ENCODE peak calls at places on chromosomes 1 and 21, in eight cellular contexts. O is sciatic nerve, M is NCI-H774, S is Right ventricle myocardium inferior, R is HCT116, Z is colonic mucosa, H is aorta, D is Karpas-422. G is an unnamed sample.

GRCh38 chr1:1207254-1207902 is 986 bp upstream of the TNFRSF18 start:
- DNase-seq in H (peak), Z (no peak), R (no peak), D (no peak), S (peak), O (no peak), M (no peak), G (no peak)

GRCh38 chr21:33655591-33656221 is 13.4 kb downstream of the ITSN1 start:
- DNase-seq in O (no peak), S (no peak), Z (peak), M (no peak), D (no peak), H (no peak), R (peak), G (no peak)

GRCh38 chr1:111506561-111506960 is 3.1 kb upstream of the ADORA3 start:
- DNase-seq in S (no peak), R (no peak), D (peak), M (no peak), H (no peak), Z (no peak), O (no peak), G (no peak)

GRCh38 chr1:198943484-198943883 is 304.6 kb downstream of the PTPRC start:
- DNase-seq in H (no peak), D (no peak), Z (no peak), M (no peak), O (no peak), R (no peak), S (no peak), G (no peak)

GRCh38 chr1:180881806-180882509 is 30.7 kb upstream of the KIAA1614 start:
- DNase-seq in Z (no peak), H (no peak), M (no peak), S (no peak), O (no peak), D (peak), R (peak), G (no peak)

GRCh38 chr1:218812360-218812759 is 361.3 kb upstream of the LYPLAL1 start:
- DNase-seq in M (no peak), D (peak), R (no peak), Z (no peak), O (no peak), S (no peak), H (no peak), G (no peak)

GRCh38 chr1:15584489-15585363 is at the start of gene AGMAT:
- DNase-seq in Z (peak), R (no peak), M (no peak), D (peak), S (no peak), H (peak), O (peak), G (peak)

GRCh38 chr1:230091473-230092231 is 24.6 kb downstream of the GALNT2 start:
- DNase-seq in Z (no peak), R (no peak), M (no peak), S (no peak), O (peak), H (no peak), D (no peak), G (no peak)

GRCh38 chr1:29266912-29267311 is 30.6 kb downstream of the PTPRU start:
- DNase-seq in D (no peak), S (no peak), O (no peak), M (no peak), H (no peak), R (no peak), Z (no peak), G (no peak)

GRCh38 chr1:117366982-117367768 is at the start of gene MAN1A2:
- DNase-seq in S (peak), H (peak), M (peak), Z (peak), R (peak), O (peak), D (peak), G (peak)

GRCh38 chr1:19974822-19975416 is 4.5 kb downstream of the PLA2G2A start:
- DNase-seq in H (no peak), R (peak), M (no peak), D (peak), S (no peak), O (no peak), Z (peak), G (no peak)

GRCh38 chr1:1240822-1241587 is 5.5 kb downstream of the C1QTNF12 start:
- DNase-seq in D (no peak), S (no peak), H (no peak), Z (no peak), O (no peak), M (no peak), R (no peak), G (no peak)

GRCh38 chr1:206590025-206590834 is 22.0 kb downstream of the EIF2D start:
- DNase-seq in H (no peak), D (no peak), M (no peak), O (no peak), R (peak), S (no peak), Z (no peak), G (peak)

GRCh38 chr21:37535672-37536071 is 169.1 kb downstream of the DYRK1A start:
- DNase-seq in R (no peak), S (no peak), H (no peak), O (no peak), D (no peak), M (no peak), Z (no peak), G (no peak)

GRCh38 chr1:110210604-110211502 is 739 bp downstream of the KCNC4 start:
- DNase-seq in Z (peak), H (peak), M (no peak), O (peak), S (peak), R (no peak), D (peak), G (peak)

GRCh38 chr21:25428537-25428936 is 178.7 kb downstream of the MRPL39 start:
- DNase-seq in H (no peak), S (no peak), M (no peak), Z (no peak), D (no peak), R (no peak), O (no peak), G (no peak)

GRCh38 chr21:45410151-45410864 is 5.3 kb downstream of the COL18A1 start:
- DNase-seq in Z (no peak), M (no peak), H (peak), D (no peak), S (peak), O (no peak), R (no peak), G (no peak)

GRCh38 chr1:8152731-8153702 is 126.9 kb upstream of the ERRFI1 start:
- DNase-seq in H (no peak), M (no peak), D (no peak), O (no peak), R (no peak), S (no peak), Z (no peak), G (peak)

GRCh38 chr1:106447466-106447865 is 609.0 kb upstream of the PRMT6 start:
- DNase-seq in O (no peak), Z (no peak), D (no peak), H (no peak), M (no peak), S (no peak), R (no peak), G (no peak)

GRCh38 chr1:172041689-172042088 is 200.4 kb downstream of the DNM3 start:
- DNase-seq in O (no peak), D (no peak), M (peak), H (no peak), S (no peak), Z (no peak), R (peak), G (no peak)

GRCh38 chr21:32653326-32653901 is 41.2 kb upstream of the CFAP298 start:
- DNase-seq in O (no peak), R (peak), S (no peak), H (no peak), D (peak), Z (no peak), M (no peak), G (peak)

GRCh38 chr1:19772053-19772452 is 27.7 kb downstream of the TMCO4 start:
- DNase-seq in O (no peak), R (no peak), D (no peak), M (no peak), S (no peak), Z (no peak), H (no peak), G (no peak)

GRCh38 chr1:52368383-52369172 is 2.6 kb upstream of the CC2D1B start:
- DNase-seq in R (peak), O (no peak), M (peak), S (no peak), D (peak), H (peak), Z (peak), G (peak)

GRCh38 chr21:40680311-40680710 is 166.6 kb downstream of the DSCAM start:
- DNase-seq in M (no peak), H (no peak), O (no peak), D (no peak), R (no peak), S (no peak), Z (no peak), G (no peak)

GRCh38 chr1:152942161-152942560 is 4.8 kb upstream of the SPRR5 start:
- DNase-seq in Z (no peak), H (no peak), R (no peak), D (no peak), O (no peak), S (no peak), M (no peak), G (no peak)

GRCh38 chr1:67005068-67005467 is 48.9 kb downstream of the SLC35D1 start:
- DNase-seq in R (no peak), D (no peak), H (no peak), M (peak), Z (no peak), O (no peak), S (no peak), G (no peak)

GRCh38 chr1:113217447-113218208 is 144.6 kb downstream of the LRIG2 start:
- DNase-seq in H (no peak), D (no peak), M (no peak), S (no peak), Z (peak), R (no peak), O (no peak), G (no peak)

GRCh38 chr1:158527190-158527815 is 26.9 kb downstream of the OR6Y1 start:
- DNase-seq in H (no peak), Z (no peak), R (no peak), M (no peak), D (peak), O (no peak), S (no peak), G (no peak)